ENCODE peak calls at places on chromosomes 5 and 9, in four cellular contexts. One of them, this sample, is unnamed.

GRCh38 chr5:160348080-160348479 is 22.3 kb downstream of the C1QTNF2 start:
- DNase-seq in GM12878: no peak
- DNase-seq in H1: no peak
- DNase-seq in HepG2: no peak
- DNase-seq in this sample: no peak

GRCh38 chr5:84383816-84384603 is 670 bp downstream of the EDIL3 start:
- DNase-seq in GM12878: no peak
- DNase-seq in H1: peak
- DNase-seq in HepG2: no peak
- DNase-seq in this sample: no peak

GRCh38 chr5:56489272-56489671 is 256.1 kb upstream of the ANKRD55 start:
- DNase-seq in GM12878: no peak
- DNase-seq in H1: no peak
- DNase-seq in HepG2: no peak
- DNase-seq in this sample: no peak

GRCh38 chr5:16615737-16616535 is 861 bp downstream of the RETREG1 start:
- DNase-seq in GM12878: no peak
- DNase-seq in H1: no peak
- DNase-seq in HepG2: no peak
- DNase-seq in this sample: no peak

GRCh38 chr5:140966293-140967225 is at the start of gene PCDHAC2:
- DNase-seq in GM12878: no peak
- DNase-seq in H1: peak
- DNase-seq in HepG2: no peak
- DNase-seq in this sample: no peak

GRCh38 chr9:70420267-70421019 is 6.0 kb upstream of the KLF9 start:
- DNase-seq in GM12878: no peak
- DNase-seq in H1: peak
- DNase-seq in HepG2: peak
- DNase-seq in this sample: peak

GRCh38 chr5:61055434-61056006 is 106.7 kb downstream of the SMIM15 start:
- DNase-seq in GM12878: peak
- DNase-seq in H1: no peak
- DNase-seq in HepG2: peak
- DNase-seq in this sample: no peak

GRCh38 chr9:118162711-118163110 is 458.5 kb downstream of the TLR4 start:
- DNase-seq in GM12878: no peak
- DNase-seq in H1: no peak
- DNase-seq in HepG2: no peak
- DNase-seq in this sample: no peak

GRCh38 chr9:37030591-37030939 is 3.5 kb downstream of the PAX5 start:
- DNase-seq in GM12878: no peak
- DNase-seq in H1: no peak
- DNase-seq in HepG2: no peak
- DNase-seq in this sample: no peak

GRCh38 chr9:76927540-76928240 is 21.8 kb upstream of the PRUNE2 start:
- DNase-seq in GM12878: no peak
- DNase-seq in H1: no peak
- DNase-seq in HepG2: no peak
- DNase-seq in this sample: no peak

GRCh38 chr9:70484232-70485130 is 70.0 kb upstream of the KLF9 start:
- DNase-seq in GM12878: no peak
- DNase-seq in H1: no peak
- DNase-seq in HepG2: peak
- DNase-seq in this sample: peak

GRCh38 chr5:134136771-134137170 is 22.3 kb downstream of the TCF7 start:
- DNase-seq in GM12878: no peak
- DNase-seq in H1: peak
- DNase-seq in HepG2: no peak
- DNase-seq in this sample: no peak

GRCh38 chr5:128163991-128164390 is 80.4 kb downstream of the SLC12A2 start:
- DNase-seq in GM12878: no peak
- DNase-seq in H1: no peak
- DNase-seq in HepG2: no peak
- DNase-seq in this sample: no peak

GRCh38 chr5:163612358-163613149 is 107.1 kb downstream of the MAT2B start:
- DNase-seq in GM12878: no peak
- DNase-seq in H1: no peak
- DNase-seq in HepG2: no peak
- DNase-seq in this sample: no peak

GRCh38 chr9:35164711-35165110 is 2.9 kb downstream of the UNC13B start:
- DNase-seq in GM12878: no peak
- DNase-seq in H1: no peak
- DNase-seq in HepG2: no peak
- DNase-seq in this sample: no peak

GRCh38 chr5:39623291-39623865 is 198.6 kb upstream of the DAB2 start:
- DNase-seq in GM12878: no peak
- DNase-seq in H1: no peak
- DNase-seq in HepG2: no peak
- DNase-seq in this sample: no peak

GRCh38 chr5:36637101-36637500 is 30.7 kb downstream of the SLC1A3 start:
- DNase-seq in GM12878: no peak
- DNase-seq in H1: no peak
- DNase-seq in HepG2: no peak
- DNase-seq in this sample: no peak

GRCh38 chr5:50667653-50668403 is 1.4 kb downstream of the PARP8 start:
- DNase-seq in GM12878: peak
- DNase-seq in H1: no peak
- DNase-seq in HepG2: no peak
- DNase-seq in this sample: peak

GRCh38 chr5:128905225-128906110 is 59.8 kb upstream of the SLC27A6 start:
- DNase-seq in GM12878: no peak
- DNase-seq in H1: no peak
- DNase-seq in HepG2: peak
- DNase-seq in this sample: no peak

GRCh38 chr5:72209515-72210115 is 102.3 kb downstream of the MAP1B start:
- DNase-seq in GM12878: no peak
- DNase-seq in H1: no peak
- DNase-seq in HepG2: no peak
- DNase-seq in this sample: no peak

GRCh38 chr5:139635191-139635590 is 13.0 kb upstream of the CXXC5 start:
- DNase-seq in GM12878: no peak
- DNase-seq in H1: no peak
- DNase-seq in HepG2: no peak
- DNase-seq in this sample: no peak

DNA sequence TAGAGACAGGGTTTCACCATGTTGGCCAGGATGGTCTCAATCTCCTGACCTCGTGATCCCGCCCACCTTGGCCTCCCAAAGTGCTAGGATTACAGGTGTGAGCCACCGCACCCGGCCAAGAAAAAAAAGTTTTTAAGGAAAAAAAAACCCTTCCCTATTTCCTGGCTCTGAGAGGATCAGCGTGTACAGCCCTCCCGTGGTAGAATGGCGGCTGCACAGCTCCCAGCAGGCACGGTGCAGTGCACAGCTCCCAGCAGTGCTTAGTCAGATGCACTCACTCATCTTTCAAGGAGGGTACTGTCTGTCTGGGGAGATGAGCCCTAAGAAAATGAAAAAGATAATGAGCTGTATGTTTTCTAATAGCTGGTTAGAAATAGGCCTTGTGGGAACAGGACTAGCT is 36.8 kb upstream of the SLC2A8 start:
- DNase-seq in GM12878: no peak
- DNase-seq in H1: no peak
- DNase-seq in HepG2: no peak
- DNase-seq in this sample: no peak
- TF ChIP-seq TAF1 in GM12878: no peak
- TF ChIP-seq TAF1 in H1: no peak
- TF ChIP-seq TAF1 in HepG2: no peak
- TF ChIP-seq TAF1 in this sample: no peak

GRCh38 chr5:74154526-74154925 is 486.0 kb downstream of the ENC1 start:
- DNase-seq in GM12878: no peak
- DNase-seq in H1: no peak
- DNase-seq in HepG2: no peak
- DNase-seq in this sample: no peak
- TF ChIP-seq POLR2AphosphoS5 in GM12878: no peak
- TF ChIP-seq POLR2AphosphoS5 in H1: no peak
- TF ChIP-seq POLR2AphosphoS5 in HepG2: no peak
- TF ChIP-seq POLR2AphosphoS5 in this sample: no peak

GRCh38 chr5:141966963-141967333 is 2.0 kb upstream of the RNF14 start:
- DNase-seq in GM12878: no peak
- DNase-seq in H1: no peak
- DNase-seq in HepG2: no peak
- DNase-seq in this sample: no peak
- TF ChIP-seq POLR2A in GM12878: no peak
- TF ChIP-seq POLR2A in H1: no peak
- TF ChIP-seq POLR2A in HepG2: no peak
- TF ChIP-seq POLR2A in this sample: no peak

GRCh38 chr5:1509346-1510085 is 14.2 kb downstream of the LPCAT1 start:
- DNase-seq in GM12878: no peak
- DNase-seq in H1: peak
- DNase-seq in HepG2: no peak
- DNase-seq in this sample: no peak
- TF ChIP-seq TAF1 in GM12878: no peak
- TF ChIP-seq TAF1 in H1: no peak
- TF ChIP-seq TAF1 in HepG2: no peak
- TF ChIP-seq TAF1 in this sample: no peak

GRCh38 chr5:14305045-14305444 is 161.9 kb downstream of the TRIO start:
- DNase-seq in GM12878: no peak
- DNase-seq in H1: no peak
- DNase-seq in HepG2: no peak
- DNase-seq in this sample: no peak
- TF ChIP-seq POLR2AphosphoS5 in GM12878: no peak
- TF ChIP-seq POLR2AphosphoS5 in H1: no peak
- TF ChIP-seq POLR2AphosphoS5 in HepG2: no peak
- TF ChIP-seq POLR2AphosphoS5 in this sample: no peak

GRCh38 chr5:176860381-176860780 is 38.8 kb downstream of the HK3 start:
- DNase-seq in GM12878: no peak
- DNase-seq in H1: no peak
- DNase-seq in HepG2: no peak
- DNase-seq in this sample: no peak
- TF ChIP-seq POLR2A in GM12878: no peak
- TF ChIP-seq POLR2A in H1: no peak
- TF ChIP-seq POLR2A in HepG2: no peak
- TF ChIP-seq POLR2A in this sample: no peak

GRCh38 chr9:133927041-133927440 is 65.1 kb downstream of the VAV2 start:
- DNase-seq in GM12878: peak
- DNase-seq in H1: no peak
- DNase-seq in HepG2: no peak
- DNase-seq in this sample: peak
- TF ChIP-seq TAF1 in GM12878: no peak
- TF ChIP-seq TAF1 in H1: no peak
- TF ChIP-seq TAF1 in HepG2: no peak
- TF ChIP-seq TAF1 in this sample: no peak

GRCh38 chr5:34570721-34571379 is 85.3 kb upstream of the RAI14 start:
- DNase-seq in GM12878: no peak
- DNase-seq in H1: no peak
- DNase-seq in HepG2: no peak
- DNase-seq in this sample: no peak

GRCh38 chr5:34570143-34570542 is 86.0 kb upstream of the RAI14 start:
- DNase-seq in GM12878: no peak
- DNase-seq in H1: no peak
- DNase-seq in HepG2: no peak
- DNase-seq in this sample: no peak

GRCh38 chr5:34574976-34575467 is 81.1 kb upstream of the RAI14 start:
- DNase-seq in GM12878: no peak
- DNase-seq in H1: no peak
- DNase-seq in HepG2: no peak
- DNase-seq in this sample: no peak

GRCh38 chr5:34576849-34577248 is 79.3 kb upstream of the RAI14 start:
- DNase-seq in GM12878: no peak
- DNase-seq in H1: no peak
- DNase-seq in HepG2: no peak
- DNase-seq in this sample: no peak

DNA sequence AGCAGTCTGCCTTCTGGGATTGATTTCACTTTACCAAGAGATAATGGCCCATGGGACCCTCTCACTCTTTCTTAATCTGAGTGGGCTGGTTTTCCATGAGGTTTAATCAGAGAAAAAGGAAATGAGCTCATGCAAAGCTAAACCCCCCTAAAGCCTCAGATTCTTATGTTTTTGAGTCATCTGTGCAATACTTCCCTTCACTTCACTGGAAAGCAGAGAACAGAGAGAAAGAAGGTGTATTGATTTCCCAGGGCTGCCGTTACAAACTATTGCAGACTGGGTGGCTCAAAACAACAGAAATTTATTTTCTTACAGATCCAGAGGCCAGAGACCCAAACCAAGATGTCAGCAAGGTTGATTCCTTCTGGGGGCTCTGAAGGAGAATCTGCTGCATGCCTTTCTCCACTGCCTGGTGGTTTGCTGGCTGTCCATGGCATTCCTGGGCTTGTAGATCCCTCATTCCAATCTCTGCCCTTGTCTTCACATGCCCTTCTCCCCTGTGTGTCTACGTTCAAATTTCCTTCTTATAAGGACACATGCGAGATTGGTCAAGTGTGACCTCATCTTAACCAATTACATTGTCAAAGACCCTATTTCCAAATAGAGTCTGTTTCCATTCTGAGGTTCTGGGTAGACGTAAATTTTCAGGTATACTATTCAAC is 84.6 kb upstream of the RAI14 start:
- DNase-seq in GM12878: no peak
- DNase-seq in H1: no peak
- DNase-seq in HepG2: no peak
- DNase-seq in this sample: no peak
- TF ChIP-seq POLR2AphosphoS5 in GM12878: no peak
- TF ChIP-seq POLR2AphosphoS5 in H1: no peak
- TF ChIP-seq POLR2AphosphoS5 in HepG2: no peak
- TF ChIP-seq POLR2AphosphoS5 in this sample: no peak

GRCh38 chr5:159209438-159210305 is at the start of gene RNF145:
- DNase-seq in GM12878: peak
- DNase-seq in H1: peak
- DNase-seq in HepG2: peak
- DNase-seq in this sample: peak
- TF ChIP-seq POLR2A in GM12878: peak
- TF ChIP-seq POLR2A in H1: no peak
- TF ChIP-seq POLR2A in HepG2: peak
- TF ChIP-seq POLR2A in this sample: peak

This sample was measured in GM12892.